ENCODE peak calls at places on chromosomes 13 and 19, in five cellular contexts. S is heart left ventricle, U is astrocyte, I is OCI-LY7, F is body of pancreas. D is an unnamed sample.

GRCh38 chr13:28872427-28873176 is 52.5 kb downstream of the MTUS2 start:
- DNase-seq in S (no peak), U (no peak), I (no peak), F (no peak), D (no peak)

GRCh38 chr19:19602136-19602712 is 16.3 kb downstream of the PBX4 start:
- DNase-seq in S (no peak), U (no peak), I (no peak), F (no peak), D (no peak)

GRCh38 chr19:57241181-57241580 is 749 bp downstream of the ZNF805 start:
- DNase-seq in S (no peak), U (peak; percentile 36), I (peak; percentile 7), F (no peak), D (no peak)

GRCh38 chr19:47210689-47211316 is 20.2 kb downstream of the BBC3 start:
- DNase-seq in S (peak; percentile 75), U (peak; percentile 41), I (peak; percentile 88), F (peak; percentile 85), D (peak; percentile 81)

GRCh38 chr19:11046608-11047354 is 42.5 kb upstream of the LDLR start:
- DNase-seq in S (no peak), U (no peak), I (peak; percentile 81), F (no peak), D (no peak)

GRCh38 chr19:18899624-18900560 is 3.9 kb upstream of the CERS1 start:
- DNase-seq in S (no peak), U (no peak), I (no peak), F (no peak), D (no peak)

GRCh38 chr19:14731200-14731599 is 41.4 kb downstream of the ZNF333 start:
- DNase-seq in S (no peak), U (no peak), I (no peak), F (no peak), D (no peak)

GRCh38 chr19:11096210-11096841 is 7.1 kb downstream of the LDLR start:
- DNase-seq in S (peak; percentile 62), U (peak; percentile 75), I (no peak), F (no peak), D (no peak)

GRCh38 chr19:35908010-35908441 is at the start of gene TYROBP:
- DNase-seq in S (no peak), U (no peak), I (no peak), F (no peak), D (no peak)

GRCh38 chr13:39602614-39603366 is at the start of gene LHFPL6:
- DNase-seq in S (peak; percentile 91), U (peak; percentile 75), I (peak; percentile 69), F (peak; percentile 65), D (peak; percentile 57)

GRCh38 chr13:98954313-98954712 is 23.6 kb downstream of the DOCK9 start:
- DNase-seq in S (no peak), U (no peak), I (no peak), F (no peak), D (no peak)

GRCh38 chr13:95833713-95834112 is 156.8 kb downstream of the DNAJC3 start:
- DNase-seq in S (no peak), U (peak; percentile 18), I (no peak), F (no peak), D (no peak)

GRCh38 chr19:40786060-40787037 is 8.3 kb downstream of the RAB4B start:
- DNase-seq in S (no peak), U (no peak), I (no peak), F (no peak), D (no peak)

GRCh38 chr13:112510987-112511715 is 76.8 kb downstream of the TUBGCP3 start:
- DNase-seq in S (no peak), U (no peak), I (no peak), F (no peak), D (no peak)

GRCh38 chr13:98476538-98476966 is 100.4 kb downstream of the STK24 start:
- DNase-seq in S (no peak), U (peak; percentile 94), I (peak; percentile 61), F (peak; percentile 42), D (no peak)

GRCh38 chr13:81916471-81916870 is 1575.5 kb upstream of the SPRY2 start:
- DNase-seq in S (no peak), U (no peak), I (no peak), F (no peak), D (no peak)

GRCh38 chr13:79458436-79458835 is 22.5 kb upstream of the NDFIP2 start:
- DNase-seq in S (no peak), U (no peak), I (no peak), F (no peak), D (no peak)

GRCh38 chr13:93977986-93978385 is 501.5 kb downstream of the DCT start:
- DNase-seq in S (no peak), U (peak; percentile 55), I (no peak), F (no peak), D (no peak)

GRCh38 chr13:40585911-40586471 is 80.5 kb downstream of the FOXO1 start:
- DNase-seq in S (no peak), U (no peak), I (no peak), F (no peak), D (no peak)

GRCh38 chr19:46609511-46610412 is 8.6 kb downstream of the CALM3 start:
- DNase-seq in S (no peak), U (no peak), I (no peak), F (peak; percentile 9), D (peak; percentile 7)

GRCh38 chr19:708154-709141 is at the start of gene PALM:
- DNase-seq in S (peak; percentile 50), U (no peak), I (no peak), F (no peak), D (no peak)

GRCh38 chr13:87669379-87669978 is 1.7 kb upstream of the SLITRK5 start:
- DNase-seq in S (no peak), U (no peak), I (peak; percentile 87), F (no peak), D (no peak)

GRCh38 chr19:15508035-15508710 is at the start of gene CYP4F22:
- DNase-seq in S (no peak), U (no peak), I (no peak), F (no peak), D (no peak)

GRCh38 chr13:78601124-78601885 is 2.0 kb downstream of the POU4F1 start:
- DNase-seq in S (no peak), U (no peak), I (no peak), F (no peak), D (no peak)

GRCh38 chr19:3950871-3951861 is 18.3 kb downstream of the NMRK2 start:
- DNase-seq in S (peak; percentile 78), U (no peak), I (no peak), F (no peak), D (peak; percentile 92)

DNA sequence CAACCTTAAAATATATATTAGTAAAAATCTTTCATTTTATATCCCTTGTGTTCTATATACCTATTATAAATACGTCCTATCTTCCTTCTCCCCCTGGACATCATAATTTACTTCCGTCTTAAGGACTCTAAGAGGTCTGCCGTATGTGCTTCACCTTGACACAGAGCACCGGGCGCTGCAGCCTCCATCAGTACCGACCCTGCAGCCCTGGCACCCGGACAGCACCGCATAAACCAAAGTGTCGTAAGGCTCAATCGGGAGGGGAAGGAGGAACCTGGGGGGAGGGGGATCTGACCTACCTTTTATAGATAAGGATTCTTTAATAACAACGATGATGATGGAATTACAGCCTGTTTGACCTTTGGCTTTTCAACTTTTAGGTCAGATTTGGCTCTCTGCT is 44.0 kb downstream of the EFNB2 start:
- DNase-seq in S (no peak), U (no peak), I (no peak), F (no peak), D (no peak)
- H3K27ac ChIP-seq in S (peak overlapping the region; percentile 45), U (no peak overlapping the region), I (no peak overlapping the region), F (no peak overlapping the region), D (peak overlapping the region; percentile 48)

DNA sequence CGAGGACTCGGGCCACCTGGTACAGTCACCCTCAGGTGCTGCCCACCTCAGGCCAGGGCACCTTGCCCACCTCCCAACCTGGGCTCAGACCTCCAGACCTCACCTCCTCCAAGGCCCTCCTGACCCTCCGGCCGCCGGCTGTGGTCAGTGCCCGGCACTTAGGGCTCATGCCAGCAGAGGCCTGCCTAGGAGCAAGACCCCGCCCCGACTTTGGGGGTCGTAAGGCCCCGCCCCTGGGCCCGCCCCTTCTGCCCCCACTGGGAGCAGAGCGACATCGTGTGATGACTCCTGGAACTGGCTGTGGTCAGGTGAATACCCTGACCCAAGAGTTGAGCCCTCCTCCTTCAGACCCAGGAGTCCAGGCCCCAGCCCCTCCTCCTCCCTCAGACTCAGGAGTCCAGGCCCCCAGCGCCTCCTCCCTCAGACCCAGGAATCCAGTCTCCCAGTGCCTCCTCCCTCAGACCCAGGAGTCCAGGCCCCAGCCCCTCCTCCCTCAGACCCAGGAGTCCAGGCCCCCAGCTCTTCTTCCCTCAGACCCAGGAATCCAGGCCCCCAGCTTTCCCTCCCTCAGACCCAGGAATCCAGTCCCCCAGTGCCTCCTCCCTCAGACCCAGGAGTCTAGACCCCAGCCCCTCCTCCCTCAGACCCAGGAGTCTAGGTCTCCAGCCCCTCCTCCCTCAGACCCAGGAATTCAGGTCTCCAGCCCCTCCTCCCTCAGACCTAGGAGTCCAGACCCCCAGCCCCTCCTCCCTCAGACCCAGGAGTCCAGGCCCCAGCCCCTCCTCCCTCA is at the start of gene SBK2:
- DNase-seq in S (no peak), U (no peak), I (peak; percentile 29), F (no peak), D (no peak)
- TF ChIP-seq CTCF in S (no peak), U (no peak), I (peak; percentile 58), F (no peak), D (peak; percentile 39)

GRCh38 chr19:13024958-13025653 is 29.8 kb downstream of the NFIX start:
- DNase-seq in S (no peak), U (no peak), I (no peak), F (no peak), D (peak; percentile 53)
- H3K4me1 ChIP-seq in S (peaks cover 40% of the 10 kb centered on the region), U (peaks cover 60% of the 10 kb centered on the region), I (no peaks in the 10 kb centered on the region), F (peaks cover 64% of the 10 kb centered on the region), D (peaks cover 93% of the 10 kb centered on the region)

GRCh38 chr13:49561064-49561410 is 24.3 kb downstream of the RCBTB1 start:
- DNase-seq in S (peak; percentile 15), U (peak; percentile 10), I (no peak), F (peak; percentile 39), D (no peak)
- H3K27ac ChIP-seq in S (peak overlapping the region; percentile 57), U (no peak overlapping the region), I (no peak overlapping the region), F (peak overlapping the region; percentile 63), D (no peak overlapping the region)

DNA sequence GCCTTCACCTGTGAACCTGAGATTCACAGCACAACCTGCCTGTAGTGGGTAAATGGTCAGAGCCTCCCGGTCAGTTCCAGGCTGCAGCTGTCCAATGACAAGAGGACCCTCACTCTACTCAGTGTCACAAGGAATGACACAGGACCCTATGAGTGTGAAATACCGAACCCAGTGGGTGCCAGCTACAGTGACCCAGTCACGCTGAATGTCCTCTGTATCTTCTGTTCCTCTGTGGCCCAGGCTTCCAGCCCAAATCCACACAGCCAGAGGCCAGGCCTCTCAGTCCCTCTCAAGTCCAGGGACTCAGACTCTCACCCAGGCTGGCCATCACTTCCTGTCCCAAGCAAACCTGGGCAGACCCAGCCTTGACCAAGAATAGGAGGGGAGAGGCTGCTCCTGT is 10.8 kb downstream of the CEACAM3 start:
- DNase-seq in S (no peak), U (no peak), I (no peak), F (no peak), D (no peak)
- TF ChIP-seq CTCF in S (no peak), U (no peak), I (no peak), F (no peak), D (no peak)